ENCODE peak calls at places on chromosomes 4 and X, in eight cellular contexts. O, B, E, X, U, I, M and G are unnamed samples. For H3K36me3, the result is how much of the 10 kb centered on the place peaks cover.

GRCh38 chr4:80237992-80238391 is 28.5 kb upstream of the FGF5 start:
- DNase-seq in E (peak), X (no peak), M (no peak), U (no peak), O (no peak), I (no peak), B (no peak), G (no peak)

GRCh38 chr4:168724960-168725359 is 228.1 kb downstream of the PALLD start:
- DNase-seq in U (no peak), I (no peak), M (no peak), E (peak), O (no peak), X (no peak), B (no peak), G (no peak)

GRCh38 chr4:84920591-84920990 is 45.9 kb downstream of the WDFY3 start:
- DNase-seq in B (no peak), M (no peak), U (no peak), I (no peak), E (peak), X (no peak), O (no peak), G (no peak)

GRCh38 chr4:73257242-73257994 is 1.2 kb downstream of the ANKRD17 start:
- DNase-seq in X (peak), O (peak), E (peak), U (peak), M (peak), B (peak), I (peak), G (peak)

GRCh38 chr4:19329631-19330030 is 922.1 kb upstream of the SLIT2 start:
- DNase-seq in B (no peak), M (no peak), I (no peak), E (no peak), X (no peak), O (no peak), U (no peak), G (no peak)

GRCh38 chrX:22542641-22543040 is 269.9 kb downstream of the CBLL2 start:
- DNase-seq in E (no peak), U (no peak), I (no peak), O (no peak), X (no peak), M (no peak), B (no peak), G (no peak)

GRCh38 chr4:69984030-69984443 is 11.7 kb upstream of the STATH start:
- DNase-seq in O (no peak), E (no peak), X (peak), M (no peak), B (no peak), I (no peak), U (peak), G (no peak)

GRCh38 chr4:134027931-134028330 is 173.7 kb downstream of the PABPC4L start:
- DNase-seq in M (no peak), E (no peak), U (peak), O (no peak), X (no peak), I (no peak), B (no peak), G (no peak)

DNA sequence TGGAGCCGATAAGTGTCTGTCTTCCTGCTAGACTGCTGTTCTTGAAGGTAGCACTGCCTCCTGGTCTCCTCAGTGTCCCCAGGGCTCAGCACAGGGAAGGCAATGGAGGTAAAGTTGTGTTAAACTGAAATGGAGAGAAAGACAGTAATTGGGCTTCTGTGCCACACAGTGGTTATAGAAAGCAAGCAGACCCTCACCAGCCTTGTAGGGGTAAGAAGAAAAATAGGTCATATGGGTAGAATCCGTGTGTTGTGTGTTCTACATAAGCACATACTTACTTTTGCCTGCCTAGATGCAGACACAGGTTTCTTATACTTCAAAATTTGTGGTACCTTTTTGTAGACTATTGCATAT is 49.7 kb downstream of the RHOH start:
- DNase-seq in X (no peak), M (no peak), O (no peak), E (no peak), B (no peak), I (no peak), U (no peak), G (no peak)
- H3K36me3 ChIP-seq in X (under half), M (under half), O (under half), E (under half), B (under half), I (under half), U (under half), G (under half)

GRCh38 chr4:535924-536281 is 36.9 kb downstream of the PIGG start:
- DNase-seq in E (no peak), O (no peak), B (no peak), M (no peak), I (no peak), U (no peak), X (no peak), G (no peak)
- H3K36me3 ChIP-seq in E (under half), O (under half), B (half or more), M (under half), I (under half), U (under half), X (under half), G (half or more)

GRCh38 chrX:153957224-153957623 is 12.8 kb upstream of the RENBP start:
- DNase-seq in U (no peak), M (no peak), I (no peak), E (no peak), B (no peak), X (no peak), O (no peak), G (no peak)
- H3K36me3 ChIP-seq in U (under half), M (under half), I (under half), E (half or more), B (half or more), X (under half), O (under half), G (half or more)

DNA sequence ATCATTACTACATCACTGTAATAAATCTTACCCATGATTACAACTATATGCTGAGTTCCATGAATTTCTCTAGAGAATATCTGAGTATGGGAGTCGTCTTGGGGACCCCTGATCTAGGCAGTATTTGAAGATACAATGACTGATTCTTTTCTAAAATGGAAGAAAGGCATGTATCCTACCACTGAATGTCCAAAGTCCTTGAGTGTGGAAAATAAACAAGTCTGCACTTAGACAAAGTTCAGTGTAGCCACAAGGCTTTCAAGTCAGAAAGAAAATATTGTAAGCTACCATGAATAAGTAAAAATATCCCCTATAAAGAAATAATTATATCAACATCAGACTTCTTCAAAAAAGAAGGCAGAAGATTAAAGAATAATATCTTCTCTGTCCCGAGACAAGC is 42.4 kb downstream of the ZNF674 start:
- DNase-seq in M (no peak), X (no peak), I (no peak), O (no peak), U (no peak), E (no peak), B (no peak), G (no peak)
- H3K36me3 ChIP-seq in M (under half), X (under half), I (half or more), O (under half), U (under half), E (under half), B (half or more), G (under half)

DNA sequence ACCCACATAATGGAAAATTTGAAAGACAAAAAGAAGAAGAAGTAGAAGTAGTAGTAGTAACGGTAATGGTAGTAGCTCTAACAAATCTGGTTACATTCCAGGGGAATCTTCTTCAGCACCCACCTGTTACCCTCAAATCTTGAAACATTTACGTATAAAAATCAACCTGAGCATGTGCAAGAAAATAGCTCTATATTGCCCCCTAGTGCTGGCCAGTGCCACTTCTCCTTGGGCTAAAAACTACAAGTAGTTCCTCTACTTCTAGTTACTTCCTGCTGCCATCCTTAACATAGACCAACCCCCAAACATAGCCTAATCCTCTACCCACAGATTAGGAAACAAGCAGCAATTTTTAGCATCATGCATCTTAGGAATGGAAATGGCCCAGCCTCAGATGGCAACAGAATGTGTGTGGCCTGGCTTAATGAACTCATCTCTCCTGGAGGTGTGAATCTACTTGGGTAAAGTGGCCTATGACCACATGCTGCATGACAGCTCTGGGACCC is 3.1 kb downstream of the PDGFC start:
- DNase-seq in B (peak), U (peak), M (peak), O (no peak), E (peak), X (peak), I (peak), G (peak)
- H3K36me3 ChIP-seq in B (under half), U (under half), M (under half), O (under half), E (under half), X (under half), I (under half), G (under half)

DNA sequence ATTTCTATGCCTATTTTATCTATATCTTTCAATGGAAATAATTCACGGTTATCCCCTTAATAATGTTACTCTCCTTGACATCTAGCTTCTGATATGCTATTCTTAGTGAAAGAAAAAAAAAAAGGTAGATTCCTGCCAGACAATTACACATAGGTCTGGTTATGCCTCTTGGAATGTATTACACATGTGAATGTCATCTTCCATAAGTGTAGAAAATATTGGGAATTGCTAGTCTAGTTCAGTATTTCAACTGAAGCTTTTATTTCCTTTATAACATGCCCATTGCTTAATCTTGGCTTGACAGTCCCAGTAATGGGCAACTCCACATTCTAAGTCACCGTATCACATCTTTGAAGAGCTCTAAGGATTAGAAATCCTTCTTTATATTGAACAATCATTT is 25.4 kb upstream of the PPP1R2C start:
- DNase-seq in M (no peak), B (no peak), X (no peak), E (no peak), O (no peak), I (no peak), U (no peak), G (no peak)
- H3K36me3 ChIP-seq in M (under half), B (under half), X (under half), E (under half), O (under half), I (under half), U (under half), G (under half)

DNA sequence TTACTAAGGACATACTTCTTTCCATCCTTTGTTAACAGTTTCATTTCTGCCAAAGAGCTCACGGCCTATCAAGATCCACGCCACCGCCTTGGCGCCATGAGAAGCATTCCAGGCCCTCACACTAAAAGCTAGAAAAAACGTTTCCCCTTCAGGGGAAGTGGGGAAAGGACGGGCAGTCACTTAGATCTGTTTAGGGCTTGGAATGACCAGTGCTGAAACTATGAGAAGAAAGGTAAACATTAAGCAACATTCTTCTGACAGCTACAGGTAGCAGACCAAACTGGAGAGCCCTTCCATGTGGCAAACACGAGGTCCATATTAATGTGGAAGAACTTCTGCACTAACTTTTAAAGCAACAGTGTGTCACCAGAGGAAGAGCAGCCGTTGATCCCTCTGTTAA is 146.7 kb downstream of the SH3KBP1 start:
- DNase-seq in I (no peak), E (no peak), B (no peak), U (no peak), X (no peak), M (no peak), O (no peak), G (no peak)
- H3K36me3 ChIP-seq in I (under half), E (under half), B (under half), U (under half), X (under half), M (under half), O (under half), G (under half)

GRCh38 chrX:13750812-13751211 is 16.3 kb downstream of the OFD1 start:
- DNase-seq in O (no peak), U (no peak), I (no peak), E (no peak), B (no peak), M (no peak), X (no peak), G (no peak)
- H3K36me3 ChIP-seq in O (under half), U (under half), I (half or more), E (under half), B (under half), M (under half), X (under half), G (under half)

DNA sequence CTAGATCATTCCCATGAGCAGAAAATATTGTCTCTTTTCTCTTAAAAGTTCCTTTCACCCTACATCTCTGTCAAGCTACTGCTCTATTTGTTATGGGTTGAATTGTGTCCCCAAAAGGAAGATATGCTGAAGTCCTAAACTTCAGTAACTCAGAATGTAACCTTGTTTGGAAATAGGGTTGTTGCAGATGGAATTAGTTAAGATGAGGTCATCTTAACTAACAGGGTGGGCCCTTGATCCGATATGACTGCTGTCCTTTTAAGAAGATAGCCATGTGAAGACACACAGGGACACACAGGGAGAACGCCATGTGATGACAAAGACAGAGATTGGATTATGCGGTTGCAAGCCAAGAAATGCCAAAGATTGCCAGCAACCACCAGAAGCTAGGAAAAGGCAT is 12.8 kb upstream of the SLC39A8 start:
- DNase-seq in O (no peak), X (no peak), M (no peak), B (no peak), I (no peak), E (no peak), U (no peak), G (no peak)
- H3K36me3 ChIP-seq in O (under half), X (under half), M (under half), B (under half), I (under half), E (under half), U (under half), G (under half)

DNA sequence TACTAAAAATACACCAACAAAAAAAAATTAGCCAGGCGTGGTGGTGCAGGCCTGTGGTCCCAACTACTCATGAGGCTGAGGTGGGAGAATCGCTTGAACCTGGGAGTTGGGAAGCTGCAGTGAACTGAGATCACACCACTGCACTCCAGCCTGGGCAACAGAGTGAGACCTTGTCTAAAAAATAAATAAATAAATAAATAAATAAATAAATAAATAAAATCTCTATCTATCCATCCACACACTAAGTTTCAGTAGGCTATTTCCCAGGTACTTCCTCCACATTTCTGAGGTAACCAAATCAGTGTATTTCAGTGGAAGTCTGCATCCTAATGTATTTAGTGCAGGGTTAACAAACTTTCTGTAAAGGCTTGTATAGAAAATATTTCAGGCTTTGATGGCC is 10.9 kb downstream of the ABRAXAS1 start:
- DNase-seq in U (no peak), B (no peak), X (no peak), E (no peak), M (no peak), I (no peak), O (no peak), G (no peak)
- H3K36me3 ChIP-seq in U (under half), B (under half), X (under half), E (under half), M (under half), I (under half), O (under half), G (under half)